ENCODE peak calls at places on chromosomes 7 and 10, in eight cellular contexts. A, K, L, M, Z, J, W and U are unnamed samples.

GRCh38 chr10:116947838-116948529 is 57.0 kb downstream of the SHTN1 start:
- DNase-seq in M (no peak), W (peak), K (peak), Z (no peak), A (no peak), J (no peak), L (no peak), U (peak)

GRCh38 chr10:76299501-76299900 is 868.1 kb downstream of the LRMDA start:
- DNase-seq in K (no peak), A (no peak), W (no peak), J (no peak), M (no peak), Z (no peak), L (no peak), U (no peak)

GRCh38 chr7:41467596-41467995 is 235.3 kb downstream of the INHBA start:
- DNase-seq in Z (no peak), L (no peak), J (no peak), K (no peak), M (no peak), A (no peak), W (no peak), U (no peak)

GRCh38 chr7:41148521-41148951 is 554.4 kb downstream of the INHBA start:
- DNase-seq in W (peak), L (no peak), J (peak), M (no peak), K (peak), Z (no peak), A (no peak), U (peak)

GRCh38 chr10:99534939-99535763 is 2.4 kb downstream of the NKX2-3 start:
- DNase-seq in K (no peak), W (no peak), A (no peak), L (no peak), Z (no peak), J (no peak), M (no peak), U (peak)

GRCh38 chr7:106178593-106179134 is 66.6 kb upstream of the SYPL1 start:
- DNase-seq in Z (no peak), A (no peak), J (no peak), W (peak), L (no peak), M (no peak), K (peak), U (peak)

GRCh38 chr7:99210265-99210970 is 2.5 kb upstream of the KPNA7 start:
- DNase-seq in A (no peak), Z (no peak), L (no peak), J (peak), K (no peak), W (peak), M (no peak), U (no peak)

GRCh38 chr10:116490028-116490662 is 55.6 kb upstream of the PNLIP start:
- DNase-seq in Z (no peak), L (no peak), K (no peak), J (no peak), W (peak), A (no peak), M (no peak), U (peak)

GRCh38 chr7:125025620-125026019 is 96.0 kb upstream of the POT1 start:
- DNase-seq in J (no peak), L (no peak), M (no peak), A (no peak), K (no peak), Z (no peak), W (no peak), U (no peak)

GRCh38 chr10:116741391-116742351 is 695 bp downstream of the HSPA12A start:
- DNase-seq in W (no peak), J (no peak), M (no peak), K (peak), L (no peak), A (no peak), Z (no peak), U (no peak)

GRCh38 chr7:34096135-34096775 is 190.9 kb downstream of the BMPER start:
- DNase-seq in Z (no peak), J (no peak), A (no peak), W (peak), K (peak), M (no peak), L (peak), U (no peak)

GRCh38 chr10:62264702-62265436 is 3.8 kb downstream of the RTKN2 start:
- DNase-seq in J (no peak), L (no peak), A (no peak), M (no peak), W (peak), K (peak), Z (no peak), U (peak)

GRCh38 chr7:10908600-10908999 is 65.1 kb upstream of the PHF14 start:
- DNase-seq in Z (no peak), A (no peak), M (no peak), W (no peak), L (no peak), K (no peak), J (no peak), U (no peak)

GRCh38 chr10:119268871-119269506 is 61.6 kb downstream of the GRK5 start:
- DNase-seq in K (no peak), L (no peak), W (no peak), M (peak), A (no peak), J (no peak), Z (peak), U (peak)

GRCh38 chr10:79098596-79099015 is 29.8 kb downstream of the ZMIZ1 start:
- DNase-seq in L (no peak), A (no peak), J (no peak), W (no peak), M (no peak), Z (no peak), K (peak), U (no peak)

GRCh38 chr7:11552676-11553075 is 279.3 kb downstream of the THSD7A start:
- DNase-seq in A (peak), Z (no peak), L (no peak), M (no peak), K (peak), W (no peak), J (no peak), U (no peak)

GRCh38 chr7:115494529-115495147 is 535.9 kb downstream of the TFEC start:
- DNase-seq in W (no peak), M (no peak), L (no peak), A (no peak), J (no peak), K (no peak), Z (no peak), U (no peak)

GRCh38 chr7:16739863-16740622 is 13.5 kb upstream of the TSPAN13 start:
- DNase-seq in M (no peak), W (peak), J (no peak), A (no peak), L (no peak), Z (no peak), K (peak), U (peak)

GRCh38 chr10:110153396-110153795 is 54.0 kb upstream of the MXI1 start:
- DNase-seq in M (no peak), Z (no peak), K (no peak), A (no peak), L (no peak), W (no peak), J (no peak), U (no peak)

GRCh38 chr10:46542567-46543323 is 13.7 kb downstream of the GPRIN2 start:
- DNase-seq in M (peak), A (no peak), J (no peak), L (peak), W (no peak), K (no peak), Z (no peak), U (no peak)

GRCh38 chr10:77940225-77940624 is 13.7 kb upstream of the DLG5 start:
- DNase-seq in L (no peak), M (no peak), K (no peak), J (no peak), Z (no peak), A (no peak), W (no peak), U (no peak)